ENCODE peak calls at places on chromosomes 2 and 18, in six cellular contexts. V, K, W, D, L and E are unnamed samples.

GRCh38 chr2:100248044-100248330 is 74.3 kb downstream of the LONRF2 start:
- DNase-seq in L (no peak), V (no peak), K (no peak), D (no peak), W (no peak), E (no peak)

GRCh38 chr18:12422936-12423335 is 15.2 kb downstream of the PRELID3A start:
- DNase-seq in W (no peak), D (no peak), L (no peak), V (no peak), K (peak), E (no peak)

GRCh38 chr18:13436596-13436995 is 218.0 kb downstream of the LDLRAD4 start:
- DNase-seq in V (no peak), K (no peak), D (no peak), L (no peak), W (no peak), E (no peak)

GRCh38 chr2:120719471-120719870 is 16.2 kb upstream of the GLI2 start:
- DNase-seq in L (no peak), V (no peak), K (no peak), W (no peak), D (no peak), E (no peak)

GRCh38 chr2:100018794-100019193 is 123.6 kb downstream of the AFF3 start:
- DNase-seq in D (no peak), L (no peak), K (no peak), V (no peak), W (peak), E (no peak)

GRCh38 chr2:217314021-217314460 is 454.2 kb upstream of the TNP1 start:
- DNase-seq in L (no peak), V (no peak), W (no peak), K (no peak), D (no peak), E (no peak)

GRCh38 chr2:24515335-24515734 is 24.3 kb downstream of the NCOA1 start:
- DNase-seq in D (no peak), W (no peak), K (no peak), V (no peak), L (no peak), E (peak)

GRCh38 chr2:159089543-159089942 is 121.1 kb downstream of the TANC1 start:
- DNase-seq in W (no peak), L (peak), K (no peak), D (no peak), V (no peak), E (no peak)

GRCh38 chr2:173747037-173747436 is 218.1 kb downstream of the SP3 start:
- DNase-seq in K (no peak), D (no peak), V (no peak), W (no peak), L (no peak), E (peak)

GRCh38 chr2:207139551-207139950 is 26.2 kb downstream of the KLF7 start:
- DNase-seq in W (no peak), L (no peak), V (no peak), K (no peak), D (no peak), E (peak)

GRCh38 chr18:13653746-13654455 is 72.5 kb downstream of the FAM210A start:
- DNase-seq in W (no peak), V (no peak), K (peak), L (no peak), D (no peak), E (no peak)

GRCh38 chr18:35469696-35470095 is 28.1 kb downstream of the INO80C start:
- DNase-seq in W (no peak), K (no peak), V (no peak), L (no peak), D (no peak), E (no peak)

GRCh38 chr18:43061816-43062215 is 53.7 kb downstream of the RIT2 start:
- DNase-seq in L (no peak), K (peak), D (no peak), W (no peak), V (no peak), E (no peak)

GRCh38 chr2:191678437-191679110 is 638 bp downstream of the NABP1 start:
- DNase-seq in D (peak), W (no peak), L (peak), K (peak), V (peak), E (peak)

GRCh38 chr2:191682148-191682547 is 4.2 kb downstream of the NABP1 start:
- DNase-seq in K (no peak), V (no peak), L (no peak), W (peak), D (no peak), E (no peak)

GRCh38 chr2:191680639-191681038 is 2.7 kb downstream of the NABP1 start:
- DNase-seq in W (no peak), K (no peak), V (no peak), L (no peak), D (no peak), E (no peak)

GRCh38 chr2:191677646-191678436 is at the start of gene NABP1:
- DNase-seq in V (peak), L (peak), W (peak), K (peak), D (peak), E (peak)

GRCh38 chr2:191679818-191680600 is 2.1 kb downstream of the NABP1 start:
- DNase-seq in K (no peak), L (no peak), V (no peak), W (peak), D (no peak), E (peak)
- H3K27ac ChIP-seq in K (no peak), L (no peak), V (peak), W (peak), D (peak), E (no peak)

DNA sequence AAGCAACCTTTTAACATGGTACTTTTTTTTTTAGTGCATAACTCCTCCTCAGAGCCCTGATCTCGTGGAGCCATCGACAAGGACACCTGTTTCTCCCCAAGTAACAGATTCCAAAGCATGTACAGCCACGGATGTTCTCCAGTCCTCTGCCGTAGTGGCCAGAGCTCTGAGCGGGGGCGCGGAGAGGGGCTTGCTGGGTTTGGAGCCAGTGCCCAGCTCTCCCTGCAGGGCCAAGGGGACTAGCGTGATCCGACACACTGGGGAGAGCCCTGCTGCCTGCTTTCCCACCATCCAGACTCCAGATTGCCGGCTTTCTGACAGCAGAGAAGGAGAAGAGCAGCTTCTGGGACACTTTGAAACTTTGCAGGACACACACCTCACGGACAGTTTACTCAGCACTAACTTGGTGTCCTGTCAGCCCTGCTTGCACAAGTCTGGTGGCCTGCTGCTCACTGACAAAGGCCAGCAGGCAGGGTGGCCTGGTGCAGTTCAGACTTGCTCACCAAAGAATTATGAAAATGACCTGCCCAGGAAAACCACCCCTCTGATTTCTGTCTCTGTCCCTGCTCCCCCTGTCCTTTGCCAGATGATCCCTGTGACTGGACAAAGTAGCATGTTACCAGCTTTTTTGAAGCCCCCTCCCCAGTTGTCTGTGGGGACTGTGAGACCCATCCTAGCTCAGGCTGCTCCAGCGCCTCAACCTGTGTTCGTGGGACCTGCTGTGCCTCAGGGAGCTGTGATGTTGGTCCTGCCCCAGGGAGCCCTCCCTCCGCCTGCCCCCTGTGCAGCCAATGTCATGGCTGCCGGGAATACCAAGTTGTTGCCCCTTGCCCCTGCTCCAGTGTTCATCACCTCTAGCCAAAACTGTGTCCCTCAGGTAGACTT is 4.5 kb downstream of the KLF11 start:
- DNase-seq in D (no peak), K (no peak), L (no peak), W (no peak), V (no peak), E (no peak)
- H3K4me3 ChIP-seq in D (no peak), K (no peak), L (no peak), W (no peak), V (no peak), E (no peak)

GRCh38 chr2:143685439-143686078 is 556.3 kb downstream of the ARHGAP15 start:
- DNase-seq in V (no peak), K (no peak), D (no peak), W (no peak), L (no peak), E (no peak)

GRCh38 chr2:143686585-143687164 is 557.5 kb downstream of the ARHGAP15 start:
- DNase-seq in L (no peak), V (no peak), D (no peak), W (peak), K (peak), E (peak)

GRCh38 chr2:143690204-143690603 is 561.0 kb downstream of the ARHGAP15 start:
- DNase-seq in D (no peak), K (no peak), V (no peak), W (no peak), L (no peak), E (peak)

GRCh38 chr2:143688815-143689214 is 559.6 kb downstream of the ARHGAP15 start:
- DNase-seq in W (no peak), V (no peak), K (no peak), L (no peak), D (no peak), E (no peak)

GRCh38 chr2:143688248-143688647 is 559.0 kb downstream of the ARHGAP15 start:
- DNase-seq in L (no peak), W (no peak), V (no peak), K (no peak), D (no peak), E (no peak)
- H3K27ac ChIP-seq in L (no peak), W (no peak), V (no peak), K (no peak), D (no peak), E (no peak)

DNA sequence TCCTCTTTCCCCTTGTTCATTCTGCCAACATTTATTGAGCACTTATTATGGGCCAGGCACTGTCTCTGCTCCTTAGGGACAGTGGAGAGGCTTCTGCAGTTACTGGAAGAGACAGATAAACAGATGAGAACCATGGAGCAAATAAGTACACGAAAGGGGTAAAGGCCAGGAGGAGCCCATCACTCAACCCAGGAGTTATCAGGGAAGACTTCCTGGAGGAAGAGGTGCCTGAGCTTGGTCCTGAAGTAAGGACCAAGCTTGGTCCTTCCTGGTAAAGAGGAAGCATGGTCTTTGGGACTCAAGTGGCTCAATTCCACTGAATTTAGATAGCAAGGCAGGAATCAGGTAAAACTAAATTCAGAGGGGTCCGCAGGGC is 1.7 kb downstream of the ACTG2 start:
- DNase-seq in L (no peak), D (no peak), V (no peak), K (no peak), W (no peak), E (no peak)
- H3K4me3 ChIP-seq in L (no peak), D (no peak), V (no peak), K (no peak), W (no peak), E (no peak)

GRCh38 chr18:54405290-54405689 is 47.6 kb downstream of the C18orf54 start:
- DNase-seq in L (no peak), D (no peak), K (no peak), V (no peak), W (no peak), E (no peak)
- H3K27ac ChIP-seq in L (no peak), D (no peak), K (no peak), V (no peak), W (no peak), E (no peak)

DNA sequence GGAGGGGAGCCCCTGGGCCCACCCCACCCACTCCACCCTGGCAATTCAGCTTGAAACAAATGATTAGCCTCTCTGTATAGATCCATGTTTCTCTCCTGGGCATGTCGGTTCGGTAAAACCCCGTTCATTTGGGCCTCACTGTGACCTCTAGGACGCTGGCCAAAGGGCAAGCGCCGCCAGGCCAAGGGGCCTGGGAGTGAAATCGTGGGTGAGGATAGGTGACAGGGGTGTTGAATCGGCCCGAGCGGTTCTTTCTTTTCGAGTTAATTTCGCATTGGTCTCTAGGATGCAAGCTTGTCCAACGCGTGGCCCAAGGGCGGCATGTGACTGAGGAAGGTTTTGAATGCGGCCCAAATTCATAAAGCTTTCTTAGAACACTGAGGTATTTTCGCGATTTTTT is 9.9 kb upstream of the ARID5A start:
- DNase-seq in D (no peak), K (no peak), L (no peak), V (no peak), W (no peak), E (no peak)
- H3K4me3 ChIP-seq in D (no peak), K (no peak), L (peak), V (no peak), W (no peak), E (no peak)

GRCh38 chr18:24185805-24186204 is 46.9 kb downstream of the CABYR start:
- DNase-seq in L (no peak), K (no peak), W (peak), D (no peak), V (no peak), E (no peak)
- H3K27ac ChIP-seq in L (no peak), K (no peak), W (no peak), D (no peak), V (no peak), E (no peak)